ENCODE peak calls at places on chromosomes 11 and 22, in ten cellular contexts. H, Q, L, W, J, R, I, Y, T and O are unnamed samples.

GRCh38 chr11:118953265-118953664 is 2.8 kb upstream of the UPK2 start:
- DNase-seq in H (no peak), Q (peak; percentile 68), L (no peak), W (no peak), J (no peak), R (peak; percentile 73), I (no peak), Y (peak; percentile 92), T (peak; percentile 73), O (no peak)

GRCh38 chr22:31586137-31586920 is 75.7 kb downstream of the PISD start:
- DNase-seq in H (peak; percentile 40), Q (no peak), L (no peak), W (no peak), J (no peak), R (no peak), I (peak; percentile 52), Y (no peak), T (no peak), O (no peak)

GRCh38 chr11:110196241-110196754 is 100.1 kb downstream of the RDX start:
- DNase-seq in H (peak; percentile 89), Q (no peak), L (no peak), W (no peak), J (no peak), R (no peak), I (peak; percentile 95), Y (no peak), T (no peak), O (no peak)

GRCh38 chr11:126978911-126979310 is 21.7 kb downstream of the KIRREL3 start:
- DNase-seq in H (no peak), Q (no peak), L (no peak), W (no peak), J (no peak), R (no peak), I (no peak), Y (no peak), T (no peak), O (no peak)

GRCh38 chr11:46520971-46521745 is 72.7 kb downstream of the AMBRA1 start:
- DNase-seq in H (peak; percentile 80), Q (no peak), L (no peak), W (no peak), J (no peak), R (no peak), I (peak; percentile 48), Y (peak; percentile 34), T (no peak), O (no peak)

GRCh38 chr11:118672865-118673264 is 6.6 kb downstream of the TREH start:
- DNase-seq in H (no peak), Q (no peak), L (peak; percentile 1), W (no peak), J (no peak), R (no peak), I (no peak), Y (peak; percentile 64), T (no peak), O (no peak)

GRCh38 chr11:76629853-76630599 is 40.5 kb downstream of the LRRC32 start:
- DNase-seq in H (no peak), Q (no peak), L (peak; percentile 84), W (no peak), J (no peak), R (no peak), I (no peak), Y (peak; percentile 37), T (no peak), O (no peak)

GRCh38 chr22:23883658-23884057 is 10.5 kb upstream of the MIF start:
- DNase-seq in H (no peak), Q (no peak), L (no peak), W (no peak), J (no peak), R (no peak), I (no peak), Y (no peak), T (no peak), O (no peak)

DNA sequence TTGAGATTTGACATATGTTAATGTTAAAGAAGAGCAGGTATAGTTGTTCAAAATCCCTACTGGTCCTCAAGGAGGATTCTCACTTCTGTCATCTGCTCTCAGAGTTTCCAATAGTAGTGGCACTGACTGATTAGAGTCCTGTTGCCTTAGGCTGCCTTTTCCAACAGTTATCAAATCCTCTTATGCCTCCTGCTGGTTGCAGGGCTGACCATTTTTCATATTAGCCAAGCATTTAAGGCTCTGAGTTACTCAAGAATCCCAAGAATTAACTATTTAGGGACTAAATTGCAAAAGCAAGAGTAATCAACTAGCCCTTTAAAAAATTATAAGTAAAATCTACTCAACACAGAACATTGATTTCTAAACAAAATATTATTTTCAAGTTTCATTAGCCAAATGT is 212.0 kb upstream of the CHORDC1 start:
- DNase-seq in H (no peak), Q (peak; percentile 9), L (no peak), W (no peak), J (no peak), R (no peak), I (peak; percentile 50), Y (peak; percentile 59), T (no peak), O (no peak)
- TF ChIP-seq CTCF in H (no peak), Q (peak; percentile 7), L (peak; percentile 20), W (no peak), J (no peak), R (no peak), I (no peak), Y (no peak), T (peak; percentile 43), O (peak; percentile 11)

DNA sequence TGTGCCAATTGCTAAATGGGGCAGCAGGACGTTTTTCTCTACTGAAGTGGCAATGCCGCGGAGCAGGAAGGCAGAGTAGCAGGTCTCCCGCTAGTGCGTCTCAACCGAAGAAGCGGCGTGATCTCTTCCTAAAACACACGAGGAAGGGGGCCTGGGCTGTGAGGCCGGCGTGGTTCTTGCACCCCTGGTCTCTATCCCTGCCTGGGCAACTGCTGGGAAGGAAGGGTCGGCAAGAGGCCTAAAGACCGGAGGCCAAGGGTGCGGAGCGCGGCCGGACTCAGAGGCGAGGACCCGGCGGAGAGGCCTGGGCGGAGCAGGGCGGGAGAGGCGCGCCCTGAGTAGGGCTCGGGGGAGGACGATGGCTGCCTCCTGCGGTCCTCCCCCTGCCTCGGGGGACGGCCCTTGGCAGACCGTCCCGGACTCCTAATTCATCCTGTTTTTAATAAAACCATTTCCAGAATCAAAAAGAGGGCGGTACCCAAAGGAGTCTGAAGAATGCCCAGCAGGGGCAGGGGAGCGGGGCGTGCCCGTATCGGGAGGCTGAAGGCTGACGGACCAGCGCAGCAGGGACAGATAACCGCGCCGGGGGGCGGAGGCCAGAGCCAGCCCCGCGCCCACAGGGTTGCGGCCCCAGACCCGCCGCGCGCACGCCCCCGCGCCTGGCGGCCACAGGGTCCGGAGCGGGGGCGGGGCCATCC is 559 bp upstream of the APLP2 start:
- DNase-seq in H (peak; percentile 90), Q (no peak), L (peak; percentile 83), W (no peak), J (no peak), R (peak; percentile 46), I (peak; percentile 91), Y (peak; percentile 67), T (peak; percentile 63), O (no peak)
- TF ChIP-seq CTCF in H (peak; percentile 16), Q (no peak), L (no peak), W (no peak), J (no peak), R (no peak), I (no peak), Y (no peak), T (peak; percentile 16), O (no peak)

DNA sequence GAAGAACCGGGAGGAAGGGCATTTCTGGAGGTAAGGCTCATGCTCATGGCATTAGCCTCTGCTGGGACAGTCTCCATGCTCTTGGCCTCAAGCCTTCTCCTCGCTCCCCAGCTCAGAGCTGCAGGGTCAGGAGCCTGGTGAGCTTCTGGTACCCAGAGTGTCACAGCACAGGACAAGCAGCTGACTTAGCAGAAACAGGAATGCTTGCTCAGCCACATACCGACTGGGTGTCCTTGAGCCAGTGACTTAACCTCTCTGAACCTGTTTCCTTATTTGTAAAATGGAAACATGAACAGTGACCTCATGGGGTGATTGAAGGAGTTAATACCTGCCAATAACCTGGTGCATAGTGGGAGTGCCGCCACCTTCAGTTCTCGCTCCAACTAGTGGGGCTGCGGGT is 68.1 kb upstream of the RASD2 start:
- DNase-seq in H (no peak), Q (no peak), L (no peak), W (no peak), J (no peak), R (no peak), I (no peak), Y (no peak), T (no peak), O (no peak)
- TF ChIP-seq CTCF in H (no peak), Q (no peak), L (no peak), W (no peak), J (no peak), R (no peak), I (no peak), Y (no peak), T (no peak), O (no peak)

GRCh38 chr11:78635814-78636506 is 61.3 kb upstream of the NARS2 start:
- DNase-seq in H (no peak), Q (no peak), L (no peak), W (peak; percentile 7), J (no peak), R (no peak), I (no peak), Y (no peak), T (no peak), O (no peak)

GRCh38 chr11:78630155-78630554 is 55.5 kb upstream of the NARS2 start:
- DNase-seq in H (no peak), Q (no peak), L (no peak), W (no peak), J (no peak), R (no peak), I (no peak), Y (no peak), T (no peak), O (no peak)

GRCh38 chr11:78633516-78634310 is 59.0 kb upstream of the NARS2 start:
- DNase-seq in H (no peak), Q (no peak), L (no peak), W (no peak), J (no peak), R (no peak), I (no peak), Y (no peak), T (no peak), O (no peak)

GRCh38 chr11:78630561-78631303 is 56.1 kb upstream of the NARS2 start:
- DNase-seq in H (no peak), Q (no peak), L (no peak), W (no peak), J (no peak), R (no peak), I (peak; percentile 27), Y (peak; percentile 51), T (no peak), O (no peak)
- TF ChIP-seq CTCF in H (no peak), Q (no peak), L (no peak), W (no peak), J (no peak), R (no peak), I (no peak), Y (peak; percentile 52), T (peak; percentile 57), O (no peak)

GRCh38 chr22:35627267-35628041 is 10.3 kb upstream of the MB start:
- DNase-seq in H (peak; percentile 96), Q (peak; percentile 83), L (peak; percentile 87), W (peak; percentile 69), J (peak; percentile 48), R (peak; percentile 70), I (peak; percentile 88), Y (peak; percentile 85), T (peak; percentile 84), O (peak; percentile 75)
- TF ChIP-seq CTCF in H (peak; percentile 69), Q (peak; percentile 59), L (peak; percentile 60), W (peak; percentile 70), J (no peak), R (no peak), I (peak; percentile 58), Y (peak; percentile 56), T (peak; percentile 63), O (peak; percentile 76)